ENCODE peak calls at places on chromosomes 16 and 17, in seven cellular contexts. D is esophagus muscularis mucosa, H is K562, G is Peyer's patch, B is ovary, L is heart left ventricle, A is GM12878. T is an unnamed sample. For H3K4me1, the result is how much of the 10 kb centered on the place peaks cover.

GRCh38 chr16:20377181-20377580 is 24.7 kb upstream of the UMOD start:
- DNase-seq in H (no peak), L (no peak), A (no peak), G (no peak), B (no peak), D (no peak), T (no peak)

GRCh38 chr16:1180772-1181714 is 28.1 kb downstream of the CACNA1H start:
- DNase-seq in D (no peak), B (peak), L (peak), G (no peak), H (no peak), A (no peak), T (peak)

GRCh38 chr17:46809110-46809571 is 9.4 kb downstream of the WNT3 start:
- DNase-seq in D (no peak), H (peak), B (no peak), L (no peak), A (no peak), G (no peak), T (no peak)

GRCh38 chr16:81447383-81448101 is 2.9 kb downstream of the CMIP start:
- DNase-seq in D (no peak), L (no peak), A (no peak), H (no peak), G (peak), B (no peak), T (no peak)

GRCh38 chr16:66581246-66581952 is 2.1 kb downstream of the CMTM2 start:
- DNase-seq in A (no peak), D (peak), L (no peak), H (no peak), B (no peak), G (no peak), T (no peak)

GRCh38 chr16:27253526-27253930 is 15.0 kb downstream of the NSMCE1 start:
- DNase-seq in A (no peak), G (no peak), B (no peak), L (no peak), H (peak), D (peak), T (no peak)

GRCh38 chr17:83174859-83175550 is 95.6 kb downstream of the METRNL start:
- DNase-seq in G (no peak), D (no peak), A (no peak), L (no peak), B (no peak), H (no peak), T (no peak)

GRCh38 chr17:830381-830780 is 48.2 kb downstream of the MRM3 start:
- DNase-seq in L (no peak), G (no peak), A (no peak), B (no peak), D (no peak), H (no peak), T (no peak)

GRCh38 chr17:62807812-62808575 is at the start of gene MARCHF10:
- DNase-seq in B (peak), H (peak), L (no peak), G (no peak), A (no peak), D (no peak), T (no peak)

GRCh38 chr17:83182620-83183063 is 103.2 kb downstream of the METRNL start:
- DNase-seq in L (no peak), B (no peak), D (peak), A (no peak), G (peak), H (no peak), T (peak)

GRCh38 chr16:48014349-48015135 is 141.3 kb downstream of the ABCC12 start:
- DNase-seq in L (no peak), A (no peak), D (peak), H (peak), G (no peak), B (no peak), T (no peak)

GRCh38 chr17:7356072-7356549 is 1.2 kb downstream of the TMEM95 start:
- DNase-seq in H (peak), A (no peak), G (peak), B (peak), L (peak), D (no peak), T (peak)

GRCh38 chr17:7352910-7353635 is 1.1 kb downstream of the KCTD11 start:
- DNase-seq in G (no peak), D (no peak), B (no peak), A (no peak), H (no peak), L (no peak), T (no peak)

GRCh38 chr17:7355053-7355452 is at the start of gene TMEM95:
- DNase-seq in G (no peak), B (no peak), D (no peak), A (no peak), L (no peak), H (no peak), T (no peak)

GRCh38 chr17:7352559-7352889 is 562 bp downstream of the KCTD11 start:
- DNase-seq in H (no peak), D (no peak), G (no peak), B (no peak), L (no peak), A (no peak), T (no peak)

DNA sequence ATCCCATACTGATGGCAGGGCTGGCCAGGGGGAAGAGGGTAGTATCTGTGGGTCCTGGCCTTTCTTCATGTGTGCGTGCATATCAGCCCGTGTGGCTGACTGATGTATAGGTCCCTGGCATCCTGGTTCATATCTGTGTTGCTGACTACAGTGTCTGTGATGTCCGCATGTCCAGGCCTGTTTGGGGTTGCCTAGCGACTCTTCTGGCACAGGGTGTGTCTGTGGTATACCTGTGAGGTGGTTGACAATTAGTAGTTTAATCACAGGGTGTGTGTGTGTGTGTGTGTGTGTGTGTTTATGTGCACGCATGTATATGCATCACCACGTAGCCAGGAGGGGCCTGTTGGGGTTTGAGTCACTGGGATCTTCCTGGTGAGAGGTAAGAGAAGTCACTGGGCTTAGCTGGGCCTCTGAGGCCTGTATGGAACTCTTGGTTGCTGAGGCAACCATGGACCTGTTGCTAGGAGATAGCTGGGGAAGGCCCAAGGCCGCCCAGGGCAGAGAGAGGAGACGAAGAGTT is 634 bp upstream of the TMEM95 start:
- DNase-seq in D (no peak), G (no peak), B (no peak), L (no peak), H (peak), A (no peak), T (no peak)
- H3K4me1 ChIP-seq in D (under half), G (under half), B (under half), L (half or more), H (under half), A (under half), T (under half)

GRCh38 chr17:44219126-44219635 is 294 bp downstream of the UBTF start:
- DNase-seq in G (peak), A (no peak), L (peak), H (no peak), D (no peak), B (peak), T (peak)
- TF ChIP-seq POLR2A in G (peak), A (peak), L (peak), H (peak), D (no peak), B (no peak), T (peak)

GRCh38 chr17:81330884-81331245 is 35.8 kb upstream of the SLC38A10 start:
- DNase-seq in B (no peak), G (no peak), L (no peak), A (no peak), H (no peak), D (no peak), T (no peak)

GRCh38 chr17:81332949-81333570 is 38.0 kb upstream of the SLC38A10 start:
- DNase-seq in D (no peak), H (no peak), G (no peak), L (no peak), B (no peak), A (no peak), T (no peak)

GRCh38 chr17:81331527-81332043 is 36.5 kb upstream of the SLC38A10 start:
- DNase-seq in A (no peak), D (no peak), H (no peak), L (no peak), B (no peak), G (no peak), T (no peak)

GRCh38 chr17:81333626-81334368 is 38.7 kb upstream of the SLC38A10 start:
- DNase-seq in G (no peak), D (no peak), A (no peak), B (no peak), H (no peak), L (no peak), T (no peak)

GRCh38 chr17:81332118-81332834 is 37.2 kb upstream of the SLC38A10 start:
- DNase-seq in D (no peak), A (no peak), G (no peak), L (no peak), H (no peak), B (peak), T (no peak)
- H3K4me1 ChIP-seq in D (under half), A (under half), G (under half), L (under half), H (under half), B (under half), T (half or more)

GRCh38 chr17:70059076-70059475 is 15.9 kb upstream of the KCNJ16 start:
- DNase-seq in B (no peak), G (no peak), A (no peak), H (peak), L (no peak), D (no peak), T (no peak)

GRCh38 chr17:70060415-70060814 is 14.6 kb upstream of the KCNJ16 start:
- DNase-seq in D (no peak), G (no peak), L (no peak), B (peak), A (no peak), H (no peak), T (no peak)

GRCh38 chr17:70054961-70055360 is 20.1 kb upstream of the KCNJ16 start:
- DNase-seq in H (no peak), B (no peak), A (no peak), G (no peak), L (no peak), D (no peak), T (no peak)

GRCh38 chr17:70059649-70060048 is 15.4 kb upstream of the KCNJ16 start:
- DNase-seq in L (no peak), G (no peak), H (no peak), B (no peak), D (no peak), A (no peak), T (no peak)
- TF ChIP-seq POLR2A in L (no peak), G (no peak), H (no peak), B (no peak), D (no peak), A (no peak), T (no peak)

GRCh38 chr16:11665071-11665491 is 3.2 kb upstream of the SNN start:
- DNase-seq in H (no peak), L (peak), D (no peak), B (no peak), G (no peak), A (no peak), T (no peak)
- H3K4me1 ChIP-seq in H (under half), L (under half), D (under half), B (under half), G (under half), A (under half), T (under half)

GRCh38 chr17:40112191-40112590 is 9.6 kb upstream of the MSL1 start:
- DNase-seq in B (no peak), G (no peak), L (no peak), A (no peak), D (no peak), H (no peak), T (peak)

GRCh38 chr17:40110457-40110856 is 10.1 kb upstream of the NR1D1 start:
- DNase-seq in A (no peak), L (no peak), H (peak), G (no peak), D (no peak), B (peak), T (no peak)

GRCh38 chr17:40112718-40113109 is 9.1 kb upstream of the MSL1 start:
- DNase-seq in H (no peak), L (no peak), B (peak), D (no peak), A (no peak), G (no peak), T (no peak)

GRCh38 chr17:40110026-40110425 is 9.6 kb upstream of the NR1D1 start:
- DNase-seq in B (no peak), H (no peak), L (no peak), D (no peak), G (no peak), A (no peak), T (no peak)

DNA sequence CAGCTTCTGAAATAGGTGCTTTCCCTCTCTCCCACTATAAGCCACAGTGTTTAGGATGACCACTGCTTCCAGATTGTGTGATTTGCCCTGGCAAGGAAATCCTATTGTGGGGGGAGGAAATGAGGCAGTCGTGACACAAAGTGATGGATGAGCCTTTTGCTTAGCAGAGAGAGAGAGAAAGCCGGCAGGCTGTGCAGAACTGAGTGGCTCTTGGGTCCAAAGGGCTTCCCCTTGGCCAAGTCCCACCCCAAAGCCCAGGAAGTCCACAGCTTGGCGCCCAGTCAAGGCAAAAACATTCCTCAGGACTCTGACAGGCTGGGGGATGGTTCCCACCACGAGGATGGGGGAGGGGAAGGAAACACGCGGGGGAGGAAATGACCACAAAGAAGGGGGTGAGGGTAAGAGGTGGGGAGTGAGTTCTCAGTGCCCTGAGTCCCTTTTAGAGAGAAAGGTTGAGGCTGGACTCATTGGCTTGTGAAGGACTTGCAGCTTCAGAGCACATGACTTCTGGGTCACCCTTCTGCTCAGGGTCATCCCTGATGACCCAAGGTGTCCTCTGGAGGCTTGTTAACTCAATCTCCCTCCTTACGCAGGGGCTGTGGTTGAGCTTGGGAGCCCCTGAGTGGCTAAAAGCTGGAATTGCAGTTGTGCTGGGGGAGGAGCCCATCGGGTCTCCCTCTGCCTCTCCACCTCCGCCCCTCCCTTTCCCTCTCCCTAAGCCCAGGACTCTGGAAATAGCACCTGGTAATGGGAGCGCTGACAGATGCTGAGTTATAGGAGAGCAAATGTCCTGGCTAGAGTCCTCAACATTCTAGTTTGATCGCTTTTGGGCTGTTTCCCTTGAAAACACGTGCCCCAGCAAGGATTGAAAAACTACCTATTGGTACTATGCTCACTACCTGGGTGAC is 10.3 kb upstream of the MSL1 start:
- DNase-seq in D (peak), A (no peak), H (peak), G (peak), L (peak), B (peak), T (peak)
- TF ChIP-seq POLR2A in D (peak), A (no peak), H (no peak), G (peak), L (peak), B (no peak), T (peak)

GRCh38 chr16:57534881-57535658 is 1.3 kb downstream of the CCDC102A start:
- DNase-seq in A (no peak), G (no peak), H (no peak), L (no peak), B (peak), D (no peak), T (peak)

GRCh38 chr16:57534337-57534880 is 2.0 kb downstream of the CCDC102A start:
- DNase-seq in L (no peak), A (no peak), G (no peak), D (no peak), B (no peak), H (no peak), T (peak)

GRCh38 chr16:57532251-57532625 is 4.1 kb downstream of the CCDC102A start:
- DNase-seq in H (no peak), L (peak), B (no peak), G (no peak), D (no peak), A (no peak), T (peak)

GRCh38 chr16:57533366-57533617 is 3.1 kb downstream of the CCDC102A start:
- DNase-seq in H (no peak), G (no peak), L (no peak), A (no peak), D (no peak), B (no peak), T (no peak)

GRCh38 chr16:57533618-57534336 is 2.6 kb downstream of the CCDC102A start:
- DNase-seq in G (no peak), L (peak), B (peak), D (no peak), H (no peak), A (no peak), T (no peak)
- H3K4me1 ChIP-seq in G (under half), L (half or more), B (under half), D (under half), H (under half), A (half or more), T (under half)

GRCh38 chr17:17751996-17752821 is 71.0 kb downstream of the RAI1 start:
- DNase-seq in L (peak), D (peak), G (peak), A (peak), B (peak), H (peak), T (peak)
- TF ChIP-seq POLR2A in L (peak), D (peak), G (peak), A (peak), B (no peak), H (peak), T (peak)

T was measured in gastrocnemius medialis.